ENCODE peak calls at places on chromosome 2, in seven cellular contexts. Y, I, R, V, T, M and X are unnamed samples.

GRCh38 chr2:227474406-227474805 is 2.5 kb downstream of the AGFG1 start:
- DNase-seq in M (no peak), Y (no peak), I (no peak), V (no peak), T (peak; percentile 82), R (no peak), X (no peak)

GRCh38 chr2:180655393-180655792 is 325.0 kb upstream of the UBE2E3 start:
- DNase-seq in T (peak; percentile 48), I (no peak), R (no peak), M (no peak), Y (no peak), V (peak; percentile 40), X (no peak)

GRCh38 chr2:42971947-42972736 is 179.8 kb upstream of the HAAO start:
- DNase-seq in M (no peak), Y (peak; percentile 60), V (peak; percentile 79), I (peak; percentile 93), R (peak; percentile 33), T (peak; percentile 24), X (no peak)

GRCh38 chr2:174487536-174488162 is 820 bp upstream of the GPR155 start:
- DNase-seq in M (no peak), I (no peak), T (no peak), R (peak; percentile 3), Y (no peak), V (no peak), X (no peak)

GRCh38 chr2:239397856-239398470 is 2.9 kb downstream of the HDAC4 start:
- DNase-seq in V (no peak), I (no peak), M (no peak), T (no peak), R (no peak), Y (peak; percentile 37), X (no peak)

GRCh38 chr2:29281585-29281984 is 166.4 kb downstream of the CLIP4 start:
- DNase-seq in R (peak; percentile 26), M (no peak), T (peak; percentile 55), V (peak; percentile 60), Y (peak; percentile 39), I (no peak), X (no peak)

GRCh38 chr2:73264783-73265182 is 19.5 kb downstream of the FBXO41 start:
- DNase-seq in M (no peak), R (no peak), V (no peak), I (no peak), T (no peak), Y (no peak), X (no peak)

GRCh38 chr2:27306657-27307544 is 1.3 kb downstream of the UCN start:
- DNase-seq in T (no peak), M (no peak), V (no peak), Y (peak; percentile 73), R (no peak), I (no peak), X (no peak)

GRCh38 chr2:224572338-224572737 is 12.8 kb downstream of the CUL3 start:
- DNase-seq in R (no peak), M (no peak), I (no peak), T (no peak), V (no peak), Y (no peak), X (no peak)

GRCh38 chr2:15799432-15799827 is 140.9 kb upstream of the MYCN start:
- DNase-seq in M (no peak), T (no peak), V (peak; percentile 69), R (no peak), I (no peak), Y (no peak), X (no peak)

GRCh38 chr2:176122633-176123482 is at the start of gene HOXD9:
- DNase-seq in T (no peak), Y (peak; percentile 87), I (no peak), M (no peak), R (no peak), V (no peak), X (peak; percentile 81)

GRCh38 chr2:107202962-107203591 is 317.1 kb upstream of the ST6GAL2 start:
- DNase-seq in M (no peak), V (no peak), T (no peak), R (no peak), Y (no peak), I (no peak), X (no peak)

GRCh38 chr2:226934546-226935243 is 98.8 kb downstream of the RHBDD1 start:
- DNase-seq in I (no peak), M (no peak), Y (no peak), T (no peak), V (no peak), R (peak; percentile 17), X (no peak)

GRCh38 chr2:16559263-16559662 is 106.4 kb downstream of the CYRIA start:
- DNase-seq in R (no peak), I (no peak), T (no peak), M (no peak), V (no peak), Y (no peak), X (no peak)

GRCh38 chr2:38439226-38439612 is 62.1 kb upstream of the ATL2 start:
- DNase-seq in I (no peak), T (peak; percentile 23), M (no peak), R (no peak), Y (no peak), V (peak; percentile 60), X (no peak)
- H3K9ac ChIP-seq in I (no peak overlapping the region), T (peak overlapping the region; percentile 9), M (no peak overlapping the region), R (no peak overlapping the region), Y (no peak overlapping the region), V (no peak overlapping the region), X (no peak overlapping the region)

GRCh38 chr2:74585406-74586182 is 31.1 kb downstream of the DOK1 start:
- DNase-seq in T (no peak), V (no peak), R (peak; percentile 26), I (no peak), M (no peak), Y (no peak), X (no peak)
- H3K4me3 ChIP-seq in T (no peak overlapping the region), V (no peak overlapping the region), R (no peak overlapping the region), I (no peak overlapping the region), M (no peak overlapping the region), Y (no peak overlapping the region), X (no peak overlapping the region)

GRCh38 chr2:222689322-222689721 is 17.9 kb downstream of the MOGAT1 start:
- DNase-seq in Y (no peak), T (no peak), I (no peak), R (no peak), M (no peak), V (no peak), X (no peak)
- H3K9ac ChIP-seq in Y (no peak overlapping the region), T (no peak overlapping the region), I (no peak overlapping the region), R (no peak overlapping the region), M (no peak overlapping the region), V (no peak overlapping the region), X (no peak overlapping the region)

DNA sequence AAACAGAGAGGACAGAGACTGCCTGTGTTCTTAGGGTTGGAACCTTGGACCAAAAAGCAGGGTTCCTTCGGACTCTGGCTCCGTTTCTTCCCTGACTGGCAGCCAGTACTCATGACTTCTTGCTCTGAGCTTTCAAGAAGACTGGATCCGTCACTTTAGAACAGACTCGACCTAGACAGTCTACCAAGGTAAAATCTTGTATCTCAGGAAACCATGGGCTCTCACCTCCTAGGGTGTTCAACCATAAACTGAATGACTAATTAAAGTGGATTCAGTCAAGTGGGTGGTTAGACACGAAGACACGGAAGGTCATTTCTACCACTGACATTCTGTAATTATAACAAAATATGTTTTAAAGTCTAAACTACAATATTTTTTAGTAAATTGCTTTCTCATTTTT is 153.8 kb upstream of the SLC39A10 start:
- DNase-seq in R (no peak), Y (no peak), I (no peak), M (no peak), V (no peak), T (no peak), X (no peak)
- H3K4me3 ChIP-seq in R (no peak overlapping the region), Y (no peak overlapping the region), I (no peak overlapping the region), M (no peak overlapping the region), V (no peak overlapping the region), T (no peak overlapping the region), X (no peak overlapping the region)

GRCh38 chr2:133503323-133503722 is 64.9 kb downstream of the NCKAP5 start:
- DNase-seq in Y (no peak), T (no peak), M (no peak), R (no peak), I (no peak), V (no peak), X (no peak)
- H3K9ac ChIP-seq in Y (no peak overlapping the region), T (no peak overlapping the region), M (no peak overlapping the region), R (no peak overlapping the region), I (no peak overlapping the region), V (no peak overlapping the region), X (no peak overlapping the region)

GRCh38 chr2:152738438-152738837 is 20.0 kb downstream of the ARL6IP6 start:
- DNase-seq in T (no peak), Y (no peak), V (no peak), M (no peak), R (no peak), I (no peak), X (no peak)
- H3K4me3 ChIP-seq in T (no peak overlapping the region), Y (no peak overlapping the region), V (no peak overlapping the region), M (no peak overlapping the region), R (no peak overlapping the region), I (no peak overlapping the region), X (no peak overlapping the region)